ENCODE peak calls at places on chromosomes 4 and X, in six cellular contexts. One of them, this sample, is unnamed. For H3K4me1 and H3K9me3, the result is how much of the 10 kb centered on the place peaks cover.

GRCh38 chr4:100742045-100742444 is 224.2 kb upstream of the EMCN start:
- DNase-seq in neuronal stem cell: no peak
- DNase-seq in mammary epithelial cell: peak
- DNase-seq in fibroblast of lung: peak
- DNase-seq in heart left ventricle: no peak
- DNase-seq in HepG2: peak
- DNase-seq in this sample: peak

GRCh38 chr4:25013756-25014737 is 16.7 kb downstream of the LGI2 start:
- DNase-seq in neuronal stem cell: no peak
- DNase-seq in mammary epithelial cell: no peak
- DNase-seq in fibroblast of lung: no peak
- DNase-seq in heart left ventricle: no peak
- DNase-seq in HepG2: no peak
- DNase-seq in this sample: no peak

GRCh38 chr4:9781343-9782135 is at the start of gene DRD5:
- DNase-seq in neuronal stem cell: peak
- DNase-seq in mammary epithelial cell: no peak
- DNase-seq in fibroblast of lung: no peak
- DNase-seq in heart left ventricle: no peak
- DNase-seq in HepG2: no peak
- DNase-seq in this sample: no peak

GRCh38 chrX:1537031-1537715 is at the start of gene P2RY8:
- DNase-seq in neuronal stem cell: no peak
- DNase-seq in mammary epithelial cell: peak
- DNase-seq in fibroblast of lung: no peak
- DNase-seq in heart left ventricle: peak
- DNase-seq in HepG2: peak
- DNase-seq in this sample: peak

GRCh38 chr4:26212528-26212927 is 108.3 kb upstream of the RBPJ start:
- DNase-seq in neuronal stem cell: no peak
- DNase-seq in mammary epithelial cell: no peak
- DNase-seq in fibroblast of lung: no peak
- DNase-seq in heart left ventricle: no peak
- DNase-seq in HepG2: no peak
- DNase-seq in this sample: no peak

GRCh38 chr4:24651266-24651665 is 66.9 kb upstream of the DHX15 start:
- DNase-seq in neuronal stem cell: no peak
- DNase-seq in mammary epithelial cell: no peak
- DNase-seq in fibroblast of lung: peak
- DNase-seq in heart left ventricle: no peak
- DNase-seq in HepG2: no peak
- DNase-seq in this sample: no peak

GRCh38 chr4:167642250-167642649 is 408.0 kb upstream of the SPOCK3 start:
- DNase-seq in neuronal stem cell: no peak
- DNase-seq in mammary epithelial cell: no peak
- DNase-seq in fibroblast of lung: no peak
- DNase-seq in heart left ventricle: no peak
- DNase-seq in HepG2: no peak
- DNase-seq in this sample: no peak

GRCh38 chr4:15961778-15962510 is 1.0 kb downstream of the FGFBP2 start:
- DNase-seq in neuronal stem cell: no peak
- DNase-seq in mammary epithelial cell: no peak
- DNase-seq in fibroblast of lung: no peak
- DNase-seq in heart left ventricle: peak
- DNase-seq in HepG2: no peak
- DNase-seq in this sample: no peak

GRCh38 chr4:72489267-72489666 is 79.8 kb downstream of the ADAMTS3 start:
- DNase-seq in neuronal stem cell: no peak
- DNase-seq in mammary epithelial cell: peak
- DNase-seq in fibroblast of lung: peak
- DNase-seq in heart left ventricle: no peak
- DNase-seq in HepG2: no peak
- DNase-seq in this sample: no peak

GRCh38 chr4:14856076-14856926 is 146.0 kb upstream of the CPEB2 start:
- DNase-seq in neuronal stem cell: no peak
- DNase-seq in mammary epithelial cell: peak
- DNase-seq in fibroblast of lung: peak
- DNase-seq in heart left ventricle: no peak
- DNase-seq in HepG2: peak
- DNase-seq in this sample: peak

GRCh38 chr4:23373269-23373668 is 516.6 kb downstream of the PPARGC1A start:
- DNase-seq in neuronal stem cell: no peak
- DNase-seq in mammary epithelial cell: peak
- DNase-seq in fibroblast of lung: peak
- DNase-seq in heart left ventricle: peak
- DNase-seq in HepG2: no peak
- DNase-seq in this sample: peak

GRCh38 chr4:119261986-119262385 is 49.5 kb downstream of the USP53 start:
- DNase-seq in neuronal stem cell: no peak
- DNase-seq in mammary epithelial cell: no peak
- DNase-seq in fibroblast of lung: no peak
- DNase-seq in heart left ventricle: no peak
- DNase-seq in HepG2: no peak
- DNase-seq in this sample: no peak

GRCh38 chr4:141246683-141247429 is 26.2 kb downstream of the ZNF330 start:
- DNase-seq in neuronal stem cell: no peak
- DNase-seq in mammary epithelial cell: no peak
- DNase-seq in fibroblast of lung: peak
- DNase-seq in heart left ventricle: no peak
- DNase-seq in HepG2: no peak
- DNase-seq in this sample: no peak

GRCh38 chr4:128649575-128650205 is 159.8 kb upstream of the JADE1 start:
- DNase-seq in neuronal stem cell: no peak
- DNase-seq in mammary epithelial cell: peak
- DNase-seq in fibroblast of lung: peak
- DNase-seq in heart left ventricle: no peak
- DNase-seq in HepG2: peak
- DNase-seq in this sample: peak

GRCh38 chr4:53461244-53461643 is 83.8 kb downstream of the FIP1L1 start:
- DNase-seq in neuronal stem cell: no peak
- DNase-seq in mammary epithelial cell: no peak
- DNase-seq in fibroblast of lung: peak
- DNase-seq in heart left ventricle: no peak
- DNase-seq in HepG2: no peak
- DNase-seq in this sample: no peak

DNA sequence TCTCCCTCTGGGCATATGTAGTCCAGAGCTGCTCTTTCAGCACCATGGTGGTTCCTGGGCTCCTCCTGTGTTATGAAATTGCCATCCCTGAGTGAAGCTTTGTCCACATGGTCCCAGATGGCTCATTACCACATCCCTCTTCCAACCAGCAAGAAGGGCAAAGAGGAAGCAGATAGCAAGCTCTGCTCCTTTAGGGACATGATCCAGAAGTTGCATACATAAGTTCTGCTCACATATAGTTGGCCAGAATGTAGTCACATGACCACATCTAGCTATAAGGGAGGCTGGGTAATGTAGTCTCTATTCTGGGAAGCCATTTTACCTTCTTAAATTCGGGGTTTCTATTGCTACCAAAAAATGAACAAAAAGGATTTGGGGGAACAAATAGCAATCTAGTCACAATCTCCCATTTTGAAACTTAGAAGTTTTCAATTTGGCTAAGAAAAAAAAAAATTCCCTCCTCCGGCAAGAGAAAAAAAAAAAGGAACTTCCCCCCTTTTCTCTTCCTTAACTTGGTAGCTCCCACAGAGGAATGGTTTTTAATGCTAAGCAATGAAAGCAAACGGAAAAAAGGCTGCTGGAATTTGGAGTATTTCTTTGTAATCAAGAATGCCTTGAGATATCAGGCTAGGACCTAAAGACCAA is 88.2 kb upstream of the USP9X start:
- DNase-seq in neuronal stem cell: peak
- DNase-seq in mammary epithelial cell: peak
- DNase-seq in fibroblast of lung: peak
- DNase-seq in heart left ventricle: no peak
- DNase-seq in HepG2: peak
- DNase-seq in this sample: peak
- H3K27ac ChIP-seq in neuronal stem cell: peak
- H3K27ac ChIP-seq in mammary epithelial cell: no peak
- H3K27ac ChIP-seq in fibroblast of lung: no peak
- H3K27ac ChIP-seq in heart left ventricle: peak
- H3K27ac ChIP-seq in HepG2: no peak
- H3K27ac ChIP-seq in this sample: no peak

GRCh38 chrX:39739585-39739984 is 358.2 kb downstream of the BCOR start:
- DNase-seq in neuronal stem cell: no peak
- DNase-seq in mammary epithelial cell: no peak
- DNase-seq in fibroblast of lung: no peak
- DNase-seq in heart left ventricle: no peak
- DNase-seq in HepG2: no peak
- DNase-seq in this sample: no peak

GRCh38 chrX:39736219-39737211 is 361.2 kb downstream of the BCOR start:
- DNase-seq in neuronal stem cell: no peak
- DNase-seq in mammary epithelial cell: peak
- DNase-seq in fibroblast of lung: peak
- DNase-seq in heart left ventricle: peak
- DNase-seq in HepG2: no peak
- DNase-seq in this sample: no peak

GRCh38 chrX:39745782-39746181 is 352.0 kb downstream of the BCOR start:
- DNase-seq in neuronal stem cell: no peak
- DNase-seq in mammary epithelial cell: no peak
- DNase-seq in fibroblast of lung: no peak
- DNase-seq in heart left ventricle: no peak
- DNase-seq in HepG2: no peak
- DNase-seq in this sample: no peak

GRCh38 chrX:39740078-39740477 is 357.7 kb downstream of the BCOR start:
- DNase-seq in neuronal stem cell: no peak
- DNase-seq in mammary epithelial cell: no peak
- DNase-seq in fibroblast of lung: no peak
- DNase-seq in heart left ventricle: no peak
- DNase-seq in HepG2: no peak
- DNase-seq in this sample: no peak

DNA sequence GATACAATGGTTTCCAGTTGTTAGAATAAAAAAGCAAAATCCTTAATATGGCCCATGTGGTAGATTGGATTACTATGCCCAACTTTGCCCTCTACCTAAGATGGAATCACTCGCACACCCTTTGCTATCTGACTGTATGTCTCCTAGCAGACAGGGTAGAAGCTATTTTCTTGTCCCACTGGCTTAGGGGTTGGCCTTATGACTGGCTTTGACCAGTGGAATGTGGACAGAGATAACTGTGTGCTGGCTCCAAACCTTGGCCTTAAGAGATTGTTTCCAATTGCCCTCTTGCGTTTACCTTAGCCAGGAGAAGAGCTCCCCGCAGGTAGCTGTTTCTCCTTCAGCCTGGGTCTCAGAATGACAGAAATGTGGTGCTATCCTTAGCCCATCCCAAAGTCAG is 355.9 kb downstream of the BCOR start:
- DNase-seq in neuronal stem cell: no peak
- DNase-seq in mammary epithelial cell: no peak
- DNase-seq in fibroblast of lung: no peak
- DNase-seq in heart left ventricle: no peak
- DNase-seq in HepG2: no peak
- DNase-seq in this sample: no peak
- H3K4me1 ChIP-seq in neuronal stem cell: under half
- H3K4me1 ChIP-seq in mammary epithelial cell: under half
- H3K4me1 ChIP-seq in fibroblast of lung: under half
- H3K4me1 ChIP-seq in heart left ventricle: under half
- H3K4me1 ChIP-seq in HepG2: under half
- H3K4me1 ChIP-seq in this sample: under half

DNA sequence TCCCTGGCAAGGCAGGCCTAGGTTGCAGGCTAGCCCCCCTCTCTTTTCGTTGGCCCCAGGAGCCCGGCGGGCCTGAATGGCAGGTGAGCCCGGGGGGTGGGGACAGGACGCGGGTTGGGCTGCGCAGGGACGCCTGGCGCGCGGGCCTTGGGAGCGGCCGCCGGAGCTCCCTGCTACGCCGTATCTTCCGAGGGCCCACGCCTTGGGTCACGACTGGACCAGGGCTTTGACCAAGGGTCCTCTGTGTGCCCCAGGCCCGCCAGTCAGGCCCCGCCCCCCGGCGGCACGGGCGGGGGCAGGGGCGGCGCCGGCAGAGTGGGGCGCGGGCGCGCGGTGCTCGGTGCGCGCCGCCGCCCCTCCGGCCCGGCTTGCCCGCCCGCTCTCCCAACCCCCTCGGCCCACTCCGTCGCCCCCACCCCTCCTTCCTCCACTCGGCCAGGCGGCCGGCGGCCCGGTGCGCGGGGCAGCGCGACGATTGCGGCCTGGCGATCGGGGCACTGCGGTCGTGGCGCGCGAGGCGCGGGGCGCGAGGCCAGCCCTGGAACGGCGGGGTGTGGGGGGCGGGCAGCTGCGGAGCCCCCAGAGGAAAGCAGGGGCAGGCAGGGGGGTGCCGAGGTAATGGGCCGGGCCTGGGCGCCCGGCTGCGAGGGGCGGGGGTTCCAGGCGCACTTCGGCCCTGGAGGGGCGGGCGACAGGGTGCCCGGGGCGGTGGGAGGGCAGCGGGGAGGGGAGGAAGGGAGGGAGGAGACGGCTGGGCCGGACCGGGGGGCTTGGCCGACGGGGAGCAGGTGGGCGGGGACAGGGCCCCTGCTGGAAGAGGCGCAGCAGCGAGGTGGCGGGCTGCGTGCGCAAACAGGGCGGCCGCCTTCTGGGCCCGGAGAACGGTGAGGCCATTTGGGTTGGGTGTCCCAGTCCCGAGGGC is at the start of gene PRRG3:
- DNase-seq in neuronal stem cell: no peak
- DNase-seq in mammary epithelial cell: no peak
- DNase-seq in fibroblast of lung: no peak
- DNase-seq in heart left ventricle: no peak
- DNase-seq in HepG2: no peak
- DNase-seq in this sample: no peak
- H3K9me3 ChIP-seq in neuronal stem cell: under half
- H3K9me3 ChIP-seq in mammary epithelial cell: under half
- H3K9me3 ChIP-seq in fibroblast of lung: under half
- H3K9me3 ChIP-seq in heart left ventricle: under half
- H3K9me3 ChIP-seq in HepG2: under half
- H3K9me3 ChIP-seq in this sample: under half

GRCh38 chrX:24629701-24630100 is 17.4 kb downstream of the PCYT1B start:
- DNase-seq in neuronal stem cell: no peak
- DNase-seq in mammary epithelial cell: no peak
- DNase-seq in fibroblast of lung: no peak
- DNase-seq in heart left ventricle: no peak
- DNase-seq in HepG2: no peak
- DNase-seq in this sample: no peak
- H3K27ac ChIP-seq in neuronal stem cell: no peak
- H3K27ac ChIP-seq in mammary epithelial cell: no peak
- H3K27ac ChIP-seq in fibroblast of lung: no peak
- H3K27ac ChIP-seq in heart left ventricle: no peak
- H3K27ac ChIP-seq in HepG2: no peak
- H3K27ac ChIP-seq in this sample: no peak

DNA sequence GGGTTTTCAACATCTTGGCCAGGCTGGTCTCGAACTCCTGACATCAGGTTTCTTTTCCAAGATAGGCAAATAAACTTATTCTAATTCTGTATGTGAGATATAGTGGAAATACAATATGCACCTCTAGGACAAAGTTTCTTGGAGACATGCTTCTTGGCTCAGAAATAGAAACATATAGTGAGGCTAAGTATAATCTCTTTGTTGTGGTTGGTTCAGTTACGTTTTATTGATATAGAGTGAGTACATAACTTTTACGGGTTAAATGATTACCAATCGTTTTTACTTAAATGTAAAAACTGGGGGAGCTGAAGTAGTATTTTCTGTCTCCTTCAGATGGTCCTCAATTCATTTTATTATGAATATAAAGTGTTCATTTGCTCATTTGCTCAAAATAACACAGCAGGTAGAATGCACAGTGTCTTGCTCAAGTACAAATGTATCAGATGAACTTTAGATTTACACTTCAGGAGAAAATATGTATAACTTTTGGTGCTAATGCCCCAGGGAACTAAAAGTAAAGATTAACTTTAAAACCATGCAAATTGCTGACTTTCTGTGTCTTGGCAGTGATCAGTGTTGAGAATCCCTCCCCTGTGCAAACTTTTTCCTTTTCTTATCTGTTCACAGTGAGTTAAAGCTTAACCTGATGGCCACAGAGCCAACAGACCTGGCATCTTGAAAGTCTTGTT is 77.6 kb downstream of the AFF1 start:
- DNase-seq in neuronal stem cell: no peak
- DNase-seq in mammary epithelial cell: no peak
- DNase-seq in fibroblast of lung: no peak
- DNase-seq in heart left ventricle: no peak
- DNase-seq in HepG2: peak
- DNase-seq in this sample: peak
- H3K4me1 ChIP-seq in neuronal stem cell: under half
- H3K4me1 ChIP-seq in mammary epithelial cell: under half
- H3K4me1 ChIP-seq in fibroblast of lung: under half
- H3K4me1 ChIP-seq in heart left ventricle: half or more
- H3K4me1 ChIP-seq in HepG2: half or more
- H3K4me1 ChIP-seq in this sample: under half